ENCODE peak calls at places on chromosome 4, in ten cellular contexts. One of them, this sample, is unnamed.

GRCh38 chr4:67036791-67037190 is 508.5 kb downstream of the CENPC start:
- DNase-seq in lower leg skin: no peak
- DNase-seq in stomach: no peak
- DNase-seq in HCT116: no peak
- DNase-seq in A549: no peak
- DNase-seq in NB4: no peak
- DNase-seq in heart left ventricle: no peak
- DNase-seq in H1: no peak
- DNase-seq in Peyer's patch: no peak
- DNase-seq in testis: no peak
- DNase-seq in this sample: no peak

GRCh38 chr4:91904556-91904955 is 399.2 kb upstream of the GRID2 start:
- DNase-seq in testis: no peak
- DNase-seq in HCT116: no peak
- DNase-seq in H1: no peak
- DNase-seq in Peyer's patch: no peak
- DNase-seq in NB4: no peak
- DNase-seq in lower leg skin: no peak
- DNase-seq in heart left ventricle: no peak
- DNase-seq in stomach: no peak
- DNase-seq in A549: no peak
- DNase-seq in this sample: no peak

GRCh38 chr4:156545003-156545785 is 426.4 kb downstream of the PDGFC start:
- DNase-seq in A549: no peak
- DNase-seq in heart left ventricle: no peak
- DNase-seq in Peyer's patch: no peak
- DNase-seq in stomach: no peak
- DNase-seq in testis: no peak
- DNase-seq in HCT116: no peak
- DNase-seq in lower leg skin: no peak
- DNase-seq in NB4: peak
- DNase-seq in H1: no peak
- DNase-seq in this sample: no peak

GRCh38 chr4:80184791-80185756 is 12.2 kb upstream of the PRDM8 start:
- DNase-seq in NB4: peak
- DNase-seq in H1: peak
- DNase-seq in HCT116: no peak
- DNase-seq in heart left ventricle: no peak
- DNase-seq in Peyer's patch: no peak
- DNase-seq in A549: no peak
- DNase-seq in testis: no peak
- DNase-seq in stomach: no peak
- DNase-seq in lower leg skin: no peak
- DNase-seq in this sample: no peak

GRCh38 chr4:65416875-65417274 is 253.4 kb downstream of the EPHA5 start:
- DNase-seq in NB4: no peak
- DNase-seq in heart left ventricle: peak
- DNase-seq in stomach: peak
- DNase-seq in A549: no peak
- DNase-seq in Peyer's patch: peak
- DNase-seq in HCT116: no peak
- DNase-seq in lower leg skin: no peak
- DNase-seq in testis: no peak
- DNase-seq in H1: no peak
- DNase-seq in this sample: peak

GRCh38 chr4:100816646-100817045 is 298.8 kb upstream of the EMCN start:
- DNase-seq in A549: no peak
- DNase-seq in Peyer's patch: no peak
- DNase-seq in testis: no peak
- DNase-seq in lower leg skin: no peak
- DNase-seq in H1: no peak
- DNase-seq in heart left ventricle: no peak
- DNase-seq in HCT116: no peak
- DNase-seq in stomach: no peak
- DNase-seq in NB4: no peak
- DNase-seq in this sample: no peak

GRCh38 chr4:139229534-139230039 is 50.4 kb downstream of the MGARP start:
- DNase-seq in heart left ventricle: no peak
- DNase-seq in A549: peak
- DNase-seq in stomach: no peak
- DNase-seq in lower leg skin: no peak
- DNase-seq in H1: no peak
- DNase-seq in Peyer's patch: no peak
- DNase-seq in testis: peak
- DNase-seq in HCT116: peak
- DNase-seq in NB4: peak
- DNase-seq in this sample: peak

GRCh38 chr4:6785572-6785925 is 3.0 kb downstream of the KIAA0232 start:
- DNase-seq in testis: peak
- DNase-seq in heart left ventricle: no peak
- DNase-seq in Peyer's patch: no peak
- DNase-seq in A549: no peak
- DNase-seq in stomach: no peak
- DNase-seq in H1: peak
- DNase-seq in HCT116: no peak
- DNase-seq in NB4: no peak
- DNase-seq in lower leg skin: no peak
- DNase-seq in this sample: no peak

GRCh38 chr4:112231779-112232713 is at the start of gene AP1AR:
- DNase-seq in testis: peak
- DNase-seq in HCT116: peak
- DNase-seq in lower leg skin: peak
- DNase-seq in stomach: peak
- DNase-seq in A549: peak
- DNase-seq in NB4: peak
- DNase-seq in H1: peak
- DNase-seq in heart left ventricle: peak
- DNase-seq in Peyer's patch: peak
- DNase-seq in this sample: peak

GRCh38 chr4:125489952-125490690 is 175.4 kb downstream of the FAT4 start:
- DNase-seq in Peyer's patch: no peak
- DNase-seq in A549: no peak
- DNase-seq in heart left ventricle: peak
- DNase-seq in stomach: no peak
- DNase-seq in HCT116: no peak
- DNase-seq in testis: no peak
- DNase-seq in H1: no peak
- DNase-seq in NB4: no peak
- DNase-seq in lower leg skin: no peak
- DNase-seq in this sample: no peak

GRCh38 chr4:76696109-76696508 is 201.8 kb downstream of the SOWAHB start:
- DNase-seq in HCT116: no peak
- DNase-seq in Peyer's patch: no peak
- DNase-seq in H1: peak
- DNase-seq in stomach: no peak
- DNase-seq in heart left ventricle: no peak
- DNase-seq in lower leg skin: no peak
- DNase-seq in testis: no peak
- DNase-seq in A549: no peak
- DNase-seq in NB4: no peak
- DNase-seq in this sample: no peak

GRCh38 chr4:16123356-16124084 is 39.7 kb upstream of the PROM1 start:
- DNase-seq in lower leg skin: no peak
- DNase-seq in HCT116: no peak
- DNase-seq in A549: no peak
- DNase-seq in testis: no peak
- DNase-seq in Peyer's patch: no peak
- DNase-seq in heart left ventricle: no peak
- DNase-seq in H1: no peak
- DNase-seq in NB4: no peak
- DNase-seq in stomach: peak
- DNase-seq in this sample: no peak

DNA sequence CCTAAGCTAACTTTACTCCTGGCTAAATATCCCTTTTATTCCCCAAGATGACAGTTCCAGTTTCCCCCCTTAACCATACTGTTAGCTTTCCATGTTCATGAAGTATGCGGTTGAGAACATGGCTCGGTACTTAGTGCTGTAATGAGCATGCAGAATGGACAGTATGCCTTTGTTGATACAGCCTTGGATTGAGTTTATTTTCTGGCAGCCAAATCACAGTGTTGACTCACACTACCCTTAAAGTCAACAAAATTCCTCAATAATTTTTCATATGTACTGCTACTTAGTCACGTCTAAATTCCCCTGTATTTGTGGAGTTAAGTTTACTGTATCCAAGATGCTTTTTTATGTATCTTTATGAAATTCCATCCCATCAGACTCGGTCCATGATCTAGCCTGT is 1.4 kb upstream of the VEGFC start:
- DNase-seq in Peyer's patch: no peak
- DNase-seq in heart left ventricle: no peak
- DNase-seq in A549: peak
- DNase-seq in stomach: no peak
- DNase-seq in HCT116: no peak
- DNase-seq in lower leg skin: no peak
- DNase-seq in H1: no peak
- DNase-seq in NB4: no peak
- DNase-seq in testis: no peak
- DNase-seq in this sample: peak
- TF ChIP-seq POLR2A in Peyer's patch: no peak
- TF ChIP-seq POLR2A in heart left ventricle: no peak
- TF ChIP-seq POLR2A in A549: no peak
- TF ChIP-seq POLR2A in stomach: no peak
- TF ChIP-seq POLR2A in HCT116: no peak
- TF ChIP-seq POLR2A in lower leg skin: no peak
- TF ChIP-seq POLR2A in H1: no peak
- TF ChIP-seq POLR2A in NB4: no peak
- TF ChIP-seq POLR2A in testis: no peak
- TF ChIP-seq POLR2A in this sample: no peak

GRCh38 chr4:173522874-173523395 is 7.1 kb downstream of the HAND2 start:
- DNase-seq in lower leg skin: no peak
- DNase-seq in heart left ventricle: peak
- DNase-seq in HCT116: no peak
- DNase-seq in testis: no peak
- DNase-seq in H1: no peak
- DNase-seq in A549: no peak
- DNase-seq in NB4: no peak
- DNase-seq in stomach: no peak
- DNase-seq in Peyer's patch: no peak
- DNase-seq in this sample: no peak

GRCh38 chr4:173525118-173526033 is 4.7 kb downstream of the HAND2 start:
- DNase-seq in heart left ventricle: peak
- DNase-seq in testis: no peak
- DNase-seq in Peyer's patch: no peak
- DNase-seq in HCT116: no peak
- DNase-seq in stomach: no peak
- DNase-seq in H1: peak
- DNase-seq in NB4: no peak
- DNase-seq in lower leg skin: no peak
- DNase-seq in A549: no peak
- DNase-seq in this sample: no peak

GRCh38 chr4:173522160-173522873 is 7.7 kb downstream of the HAND2 start:
- DNase-seq in Peyer's patch: peak
- DNase-seq in stomach: peak
- DNase-seq in heart left ventricle: peak
- DNase-seq in A549: no peak
- DNase-seq in H1: peak
- DNase-seq in testis: peak
- DNase-seq in NB4: peak
- DNase-seq in lower leg skin: peak
- DNase-seq in HCT116: no peak
- DNase-seq in this sample: no peak

GRCh38 chr4:173526034-173526482 is 4.0 kb downstream of the HAND2 start:
- DNase-seq in testis: no peak
- DNase-seq in stomach: no peak
- DNase-seq in NB4: no peak
- DNase-seq in H1: no peak
- DNase-seq in Peyer's patch: no peak
- DNase-seq in lower leg skin: no peak
- DNase-seq in heart left ventricle: no peak
- DNase-seq in A549: no peak
- DNase-seq in HCT116: no peak
- DNase-seq in this sample: no peak

GRCh38 chr4:173524218-173525117 is 5.6 kb downstream of the HAND2 start:
- DNase-seq in heart left ventricle: no peak
- DNase-seq in Peyer's patch: no peak
- DNase-seq in A549: no peak
- DNase-seq in lower leg skin: no peak
- DNase-seq in HCT116: no peak
- DNase-seq in testis: no peak
- DNase-seq in NB4: no peak
- DNase-seq in H1: no peak
- DNase-seq in stomach: no peak
- DNase-seq in this sample: no peak
- TF ChIP-seq POLR2A in heart left ventricle: no peak
- TF ChIP-seq POLR2A in Peyer's patch: no peak
- TF ChIP-seq POLR2A in A549: no peak
- TF ChIP-seq POLR2A in lower leg skin: no peak
- TF ChIP-seq POLR2A in HCT116: no peak
- TF ChIP-seq POLR2A in testis: no peak
- TF ChIP-seq POLR2A in NB4: no peak
- TF ChIP-seq POLR2A in H1: no peak
- TF ChIP-seq POLR2A in stomach: no peak
- TF ChIP-seq POLR2A in this sample: no peak

GRCh38 chr4:78775278-78776030 is 696 bp upstream of the BMP2K start:
- DNase-seq in H1: peak
- DNase-seq in stomach: peak
- DNase-seq in testis: peak
- DNase-seq in A549: peak
- DNase-seq in HCT116: peak
- DNase-seq in lower leg skin: peak
- DNase-seq in Peyer's patch: peak
- DNase-seq in heart left ventricle: peak
- DNase-seq in NB4: peak
- DNase-seq in this sample: peak
- TF ChIP-seq POLR2A in H1: peak
- TF ChIP-seq POLR2A in stomach: no peak
- TF ChIP-seq POLR2A in testis: no peak
- TF ChIP-seq POLR2A in A549: peak
- TF ChIP-seq POLR2A in HCT116: peak
- TF ChIP-seq POLR2A in lower leg skin: no peak
- TF ChIP-seq POLR2A in Peyer's patch: peak
- TF ChIP-seq POLR2A in heart left ventricle: peak
- TF ChIP-seq POLR2A in NB4: peak
- TF ChIP-seq POLR2A in this sample: no peak

DNA sequence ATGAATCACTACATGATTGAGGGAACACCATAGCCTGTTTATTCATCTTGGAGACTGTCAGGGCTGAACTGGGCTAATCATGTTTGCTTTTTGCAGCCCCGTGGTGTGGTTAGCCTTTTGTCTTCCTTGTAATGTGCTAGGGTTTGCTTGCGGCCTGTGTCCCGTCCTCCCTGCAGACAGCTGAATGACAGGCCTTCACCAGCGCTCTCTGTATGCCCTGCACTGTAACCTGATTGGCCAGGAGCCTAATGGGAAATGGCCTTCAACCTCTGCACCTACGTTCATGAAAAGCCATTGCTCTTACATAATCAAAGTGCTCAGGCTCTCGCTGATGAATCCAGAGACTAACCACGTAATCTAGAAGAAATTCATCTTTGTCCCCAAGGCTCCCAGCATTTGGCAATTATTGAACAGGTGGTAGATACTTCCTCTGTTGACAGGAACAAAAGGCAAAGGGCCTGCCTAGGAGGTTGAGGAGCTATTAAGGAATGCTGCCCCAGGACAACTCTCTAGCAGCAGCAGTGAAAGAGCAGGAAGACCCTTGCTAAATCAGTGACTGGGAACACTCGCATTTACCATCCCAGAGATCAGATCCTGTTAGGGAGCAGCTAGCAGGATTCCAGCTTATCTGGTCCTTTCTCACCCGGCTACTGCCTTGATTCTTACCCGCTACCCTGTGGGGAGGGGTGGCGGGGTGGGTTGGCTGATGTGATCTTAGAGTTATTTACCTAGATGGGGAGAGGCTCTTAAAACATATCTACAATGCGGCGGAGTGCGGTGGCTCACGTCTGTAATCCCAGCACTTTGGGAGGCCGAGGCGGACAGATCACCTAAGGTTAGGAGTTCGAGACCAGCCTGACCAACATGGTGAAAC is 42.3 kb upstream of the FAT1 start:
- DNase-seq in heart left ventricle: no peak
- DNase-seq in testis: no peak
- DNase-seq in A549: no peak
- DNase-seq in stomach: no peak
- DNase-seq in HCT116: peak
- DNase-seq in H1: no peak
- DNase-seq in lower leg skin: no peak
- DNase-seq in Peyer's patch: peak
- DNase-seq in NB4: no peak
- DNase-seq in this sample: no peak
- TF ChIP-seq POLR2A in heart left ventricle: no peak
- TF ChIP-seq POLR2A in testis: no peak
- TF ChIP-seq POLR2A in A549: no peak
- TF ChIP-seq POLR2A in stomach: no peak
- TF ChIP-seq POLR2A in HCT116: no peak
- TF ChIP-seq POLR2A in H1: no peak
- TF ChIP-seq POLR2A in lower leg skin: no peak
- TF ChIP-seq POLR2A in Peyer's patch: peak
- TF ChIP-seq POLR2A in NB4: no peak
- TF ChIP-seq POLR2A in this sample: no peak